ENCODE peak calls at places on chromosome 14, in eight cellular contexts. C is H7; Z is AG08396; O is stimulated activated CD8-positive, alpha-beta memory T cell treated with anti-CD3 and anti-CD28 coated beads, Interleukin-15, amount 100 ng/mL, for 24 hours; M is NCI-H774; Y is NAMALWA; J is EL; I is head of caudate nucleus. W is an unnamed sample.

GRCh38 chr14:99026471-99026870 is 245.5 kb downstream of the BCL11B start:
- DNase-seq in Z (no peak), M (no peak), O (no peak), J (no peak), Y (peak), C (no peak), I (no peak), W (no peak)

GRCh38 chr14:31835049-31835448 is 242.1 kb upstream of the ARHGAP5 start:
- DNase-seq in Z (no peak), Y (no peak), J (no peak), M (no peak), O (no peak), I (no peak), C (no peak), W (no peak)

GRCh38 chr14:74627071-74627470 is 15.0 kb upstream of the LTBP2 start:
- DNase-seq in M (no peak), I (no peak), O (no peak), C (no peak), Z (no peak), J (no peak), Y (no peak), W (no peak)

GRCh38 chr14:94532462-94532861 is 23.2 kb upstream of the SERPINA12 start:
- DNase-seq in J (peak), O (no peak), M (no peak), C (no peak), Y (peak), Z (no peak), I (no peak), W (no peak)

GRCh38 chr14:54688229-54688628 is 121.3 kb downstream of the SAMD4A start:
- DNase-seq in O (no peak), J (no peak), Z (no peak), Y (no peak), M (no peak), C (no peak), I (no peak), W (no peak)

GRCh38 chr14:68734231-68734732 is 58.6 kb downstream of the ZFP36L1 start:
- DNase-seq in Y (no peak), I (no peak), J (no peak), Z (no peak), O (no peak), M (no peak), C (no peak), W (peak)

GRCh38 chr14:104082807-104083206 is 2.7 kb upstream of the ASPG start:
- DNase-seq in O (no peak), C (no peak), Z (no peak), J (no peak), I (peak), M (no peak), Y (no peak), W (no peak)

GRCh38 chr14:73610692-73611091 is 1.6 kb upstream of the ACOT6 start:
- DNase-seq in Y (no peak), J (peak), C (peak), O (no peak), I (no peak), M (no peak), Z (no peak), W (no peak)